ENCODE peak calls at places on chromosome X, in six cellular contexts. W is upper lobe of right lung, L is K562, I is body of pancreas, N is lung, H is fibroblast of lung. K is an unnamed sample. For H3K27me3 and H3K4me1, the result is how much of the 10 kb centered on the place peaks cover.

GRCh38 chrX:118727686-118728339 is 407 bp downstream of the IL13RA1 start:
- DNase-seq in W (peak), L (no peak), I (peak), N (peak), H (peak), K (peak)

GRCh38 chrX:32451954-32452518 is 759.3 kb downstream of the DMD start:
- DNase-seq in W (no peak), L (no peak), I (no peak), N (no peak), H (no peak), K (no peak)

GRCh38 chrX:107601326-107601725 is 27.0 kb upstream of the PRPS1 start:
- DNase-seq in W (no peak), L (no peak), I (no peak), N (no peak), H (no peak), K (no peak)

GRCh38 chrX:81489987-81490386 is 288.1 kb downstream of the SH3BGRL start:
- DNase-seq in W (no peak), L (no peak), I (no peak), N (no peak), H (peak), K (no peak)

GRCh38 chrX:2502668-2503519 is 2.1 kb upstream of the DHRSX start:
- DNase-seq in W (no peak), L (no peak), I (no peak), N (no peak), H (peak), K (no peak)

GRCh38 chrX:138925330-138925729 is 213.8 kb upstream of the FGF13 start:
- DNase-seq in W (no peak), L (peak), I (no peak), N (no peak), H (peak), K (peak)

GRCh38 chrX:48720580-48721240 is 24.2 kb downstream of the SUV39H1 start:
- DNase-seq in W (no peak), L (no peak), I (no peak), N (no peak), H (no peak), K (no peak)

GRCh38 chrX:48071064-48071985 is at the start of gene ZNF630:
- DNase-seq in W (peak), L (peak), I (peak), N (peak), H (peak), K (peak)

GRCh38 chrX:9530848-9531274 is 66.0 kb downstream of the TBL1X start:
- DNase-seq in W (peak), L (peak), I (peak), N (peak), H (peak), K (peak)

GRCh38 chrX:103554687-103555417 is 30.5 kb upstream of the TCEAL4 start:
- DNase-seq in W (no peak), L (peak), I (peak), N (no peak), H (peak), K (no peak)

GRCh38 chrX:82127228-82128123 is 925.6 kb downstream of the SH3BGRL start:
- DNase-seq in W (no peak), L (no peak), I (no peak), N (no peak), H (no peak), K (no peak)

GRCh38 chrX:46461653-46462191 is 83.5 kb downstream of the ZNF674 start:
- DNase-seq in W (no peak), L (no peak), I (no peak), N (no peak), H (no peak), K (no peak)

GRCh38 chrX:24498181-24498580 is 33.1 kb downstream of the PDK3 start:
- DNase-seq in W (no peak), L (no peak), I (no peak), N (no peak), H (peak), K (no peak)

GRCh38 chrX:19063030-19063429 is 59.2 kb downstream of the ADGRG2 start:
- DNase-seq in W (no peak), L (no peak), I (no peak), N (no peak), H (no peak), K (no peak)

GRCh38 chrX:634306-634958 is 3.8 kb downstream of the SHOX start:
- DNase-seq in W (no peak), L (no peak), I (no peak), N (no peak), H (no peak), K (no peak)
- H3K27me3 ChIP-seq in W (half or more), L (under half), I (under half), N (half or more), H (under half), K (under half)

GRCh38 chrX:91435465-91435864 is 826 bp downstream of the PABPC5 start:
- DNase-seq in W (no peak), L (no peak), I (no peak), N (no peak), H (peak), K (no peak)
- H3K4me3 ChIP-seq in W (peak), L (no peak), I (no peak), N (no peak), H (peak), K (peak)

GRCh38 chrX:133979641-133980230 is 5.7 kb downstream of the GPC3 start:
- DNase-seq in W (no peak), L (no peak), I (no peak), N (no peak), H (no peak), K (no peak)
- H3K4me1 ChIP-seq in W (under half), L (under half), I (under half), N (under half), H (under half), K (under half)

GRCh38 chrX:135476378-135476777 is 44.1 kb upstream of the INTS6L start:
- DNase-seq in W (no peak), L (no peak), I (no peak), N (no peak), H (no peak), K (no peak)

GRCh38 chrX:135477576-135477975 is 42.9 kb upstream of the INTS6L start:
- DNase-seq in W (peak), L (peak), I (peak), N (peak), H (peak), K (no peak)

GRCh38 chrX:135484636-135485289 is 35.7 kb upstream of the INTS6L start:
- DNase-seq in W (no peak), L (peak), I (no peak), N (no peak), H (peak), K (no peak)

GRCh38 chrX:135481696-135482179 is 38.7 kb upstream of the INTS6L start:
- DNase-seq in W (no peak), L (no peak), I (no peak), N (no peak), H (no peak), K (no peak)

GRCh38 chrX:135480076-135480475 is 40.4 kb upstream of the INTS6L start:
- DNase-seq in W (no peak), L (no peak), I (no peak), N (no peak), H (no peak), K (no peak)
- H3K27me3 ChIP-seq in W (under half), L (under half), I (under half), N (under half), H (under half), K (under half)

K was measured in psoas muscle.